ENCODE peak calls at places on chromosomes 7 and 10, in seven cellular contexts. One of them, this sample, is unnamed.

GRCh38 chr10:124341768-124342135 is 77.0 kb downstream of the OAT start:
- DNase-seq in IMR-90: no peak
- DNase-seq in H1: no peak
- DNase-seq in endothelial cell of umbilical vein: no peak
- DNase-seq in A549: no peak
- DNase-seq in body of pancreas: no peak
- DNase-seq in uterus: no peak
- DNase-seq in this sample: no peak

GRCh38 chr7:572668-573495 is 53.2 kb upstream of the PDGFA start:
- DNase-seq in IMR-90: no peak
- DNase-seq in H1: peak
- DNase-seq in endothelial cell of umbilical vein: no peak
- DNase-seq in A549: no peak
- DNase-seq in body of pancreas: no peak
- DNase-seq in uterus: no peak
- DNase-seq in this sample: no peak

GRCh38 chr7:122316467-122317394 is 12.2 kb upstream of the FEZF1 start:
- DNase-seq in IMR-90: no peak
- DNase-seq in H1: peak
- DNase-seq in endothelial cell of umbilical vein: no peak
- DNase-seq in A549: no peak
- DNase-seq in body of pancreas: peak
- DNase-seq in uterus: no peak
- DNase-seq in this sample: peak

GRCh38 chr10:85003083-85003482 is 674.7 kb downstream of the CCSER2 start:
- DNase-seq in IMR-90: no peak
- DNase-seq in H1: no peak
- DNase-seq in endothelial cell of umbilical vein: no peak
- DNase-seq in A549: no peak
- DNase-seq in body of pancreas: no peak
- DNase-seq in uterus: no peak
- DNase-seq in this sample: no peak

GRCh38 chr10:112250555-112250954 is 32.6 kb upstream of the TECTB start:
- DNase-seq in IMR-90: peak
- DNase-seq in H1: no peak
- DNase-seq in endothelial cell of umbilical vein: no peak
- DNase-seq in A549: no peak
- DNase-seq in body of pancreas: no peak
- DNase-seq in uterus: no peak
- DNase-seq in this sample: no peak

GRCh38 chr10:5737352-5737751 is 52.7 kb downstream of the TASOR2 start:
- DNase-seq in IMR-90: no peak
- DNase-seq in H1: peak
- DNase-seq in endothelial cell of umbilical vein: no peak
- DNase-seq in A549: no peak
- DNase-seq in body of pancreas: no peak
- DNase-seq in uterus: no peak
- DNase-seq in this sample: no peak

GRCh38 chr10:93068411-93069244 is 5.1 kb upstream of the CYP26A1 start:
- DNase-seq in IMR-90: peak
- DNase-seq in H1: peak
- DNase-seq in endothelial cell of umbilical vein: peak
- DNase-seq in A549: no peak
- DNase-seq in body of pancreas: no peak
- DNase-seq in uterus: no peak
- DNase-seq in this sample: no peak

GRCh38 chr10:50554995-50555568 is 68.7 kb downstream of the SGMS1 start:
- DNase-seq in IMR-90: peak
- DNase-seq in H1: no peak
- DNase-seq in endothelial cell of umbilical vein: peak
- DNase-seq in A549: no peak
- DNase-seq in body of pancreas: no peak
- DNase-seq in uterus: no peak
- DNase-seq in this sample: no peak

GRCh38 chr7:78082556-78082955 is 284.0 kb downstream of the PHTF2 start:
- DNase-seq in IMR-90: no peak
- DNase-seq in H1: no peak
- DNase-seq in endothelial cell of umbilical vein: no peak
- DNase-seq in A549: no peak
- DNase-seq in body of pancreas: no peak
- DNase-seq in uterus: no peak
- DNase-seq in this sample: no peak

GRCh38 chr10:14240253-14241189 is 90.2 kb downstream of the FRMD4A start:
- DNase-seq in IMR-90: peak
- DNase-seq in H1: peak
- DNase-seq in endothelial cell of umbilical vein: no peak
- DNase-seq in A549: no peak
- DNase-seq in body of pancreas: no peak
- DNase-seq in uterus: no peak
- DNase-seq in this sample: no peak

GRCh38 chr10:125087897-125088215 is 72.5 kb downstream of the CTBP2 start:
- DNase-seq in IMR-90: no peak
- DNase-seq in H1: no peak
- DNase-seq in endothelial cell of umbilical vein: no peak
- DNase-seq in A549: no peak
- DNase-seq in body of pancreas: no peak
- DNase-seq in uterus: no peak
- DNase-seq in this sample: no peak

GRCh38 chr7:30561389-30561788 is 33.3 kb upstream of the GARS1 start:
- DNase-seq in IMR-90: no peak
- DNase-seq in H1: no peak
- DNase-seq in endothelial cell of umbilical vein: peak
- DNase-seq in A549: no peak
- DNase-seq in body of pancreas: no peak
- DNase-seq in uterus: no peak
- DNase-seq in this sample: no peak

GRCh38 chr10:19889279-19889678 is 73.0 kb downstream of the PLXDC2 start:
- DNase-seq in IMR-90: no peak
- DNase-seq in H1: no peak
- DNase-seq in endothelial cell of umbilical vein: no peak
- DNase-seq in A549: no peak
- DNase-seq in body of pancreas: no peak
- DNase-seq in uterus: no peak
- DNase-seq in this sample: no peak

GRCh38 chr10:44883581-44884331 is 27.4 kb upstream of the TMEM72 start:
- DNase-seq in IMR-90: no peak
- DNase-seq in H1: no peak
- DNase-seq in endothelial cell of umbilical vein: no peak
- DNase-seq in A549: no peak
- DNase-seq in body of pancreas: no peak
- DNase-seq in uterus: no peak
- DNase-seq in this sample: no peak

GRCh38 chr10:44879531-44879899 is 31.6 kb upstream of the TMEM72 start:
- DNase-seq in IMR-90: no peak
- DNase-seq in H1: no peak
- DNase-seq in endothelial cell of umbilical vein: no peak
- DNase-seq in A549: no peak
- DNase-seq in body of pancreas: no peak
- DNase-seq in uterus: no peak
- DNase-seq in this sample: no peak

GRCh38 chr10:44881639-44882038 is 29.5 kb upstream of the TMEM72 start:
- DNase-seq in IMR-90: no peak
- DNase-seq in H1: no peak
- DNase-seq in endothelial cell of umbilical vein: no peak
- DNase-seq in A549: no peak
- DNase-seq in body of pancreas: no peak
- DNase-seq in uterus: no peak
- DNase-seq in this sample: no peak

GRCh38 chr10:44880090-44880715 is 30.9 kb upstream of the TMEM72 start:
- DNase-seq in IMR-90: no peak
- DNase-seq in H1: no peak
- DNase-seq in endothelial cell of umbilical vein: no peak
- DNase-seq in A549: no peak
- DNase-seq in body of pancreas: no peak
- DNase-seq in uterus: no peak
- DNase-seq in this sample: no peak

DNA sequence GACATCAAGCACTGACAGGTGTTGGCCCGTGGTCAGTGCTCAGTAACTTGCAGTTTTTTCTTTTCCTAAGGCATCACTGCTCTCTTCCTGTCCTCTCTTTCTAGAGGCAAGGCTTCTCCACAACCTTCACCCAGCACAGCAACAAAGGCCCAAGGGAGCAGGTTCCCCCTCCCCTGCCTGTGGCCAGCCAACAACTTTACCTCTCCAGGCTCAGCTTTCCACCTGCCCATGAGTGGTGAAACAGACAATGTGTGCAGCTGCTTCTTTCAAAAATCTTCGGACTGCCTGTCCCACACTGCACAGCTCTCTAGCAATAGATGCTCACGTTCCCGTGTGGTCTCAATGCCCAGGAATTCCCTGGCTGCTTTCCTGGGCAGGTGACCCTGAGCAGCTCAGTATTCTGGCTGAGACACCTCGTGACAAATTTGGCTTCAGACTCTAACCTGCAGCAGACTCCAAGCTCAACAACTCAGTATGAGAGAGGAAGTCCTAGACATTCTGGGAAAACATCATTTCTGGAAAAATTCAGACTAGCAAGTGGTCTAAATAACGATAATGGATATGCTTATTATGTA is 28.9 kb upstream of the TMEM72 start:
- DNase-seq in IMR-90: no peak
- DNase-seq in H1: no peak
- DNase-seq in endothelial cell of umbilical vein: no peak
- DNase-seq in A549: no peak
- DNase-seq in body of pancreas: peak
- DNase-seq in uterus: no peak
- DNase-seq in this sample: no peak
- H3K4me3 ChIP-seq in IMR-90: no peak
- H3K4me3 ChIP-seq in H1: no peak
- H3K4me3 ChIP-seq in endothelial cell of umbilical vein: no peak
- H3K4me3 ChIP-seq in A549: no peak
- H3K4me3 ChIP-seq in body of pancreas: no peak
- H3K4me3 ChIP-seq in uterus: no peak
- H3K4me3 ChIP-seq in this sample: no peak

DNA sequence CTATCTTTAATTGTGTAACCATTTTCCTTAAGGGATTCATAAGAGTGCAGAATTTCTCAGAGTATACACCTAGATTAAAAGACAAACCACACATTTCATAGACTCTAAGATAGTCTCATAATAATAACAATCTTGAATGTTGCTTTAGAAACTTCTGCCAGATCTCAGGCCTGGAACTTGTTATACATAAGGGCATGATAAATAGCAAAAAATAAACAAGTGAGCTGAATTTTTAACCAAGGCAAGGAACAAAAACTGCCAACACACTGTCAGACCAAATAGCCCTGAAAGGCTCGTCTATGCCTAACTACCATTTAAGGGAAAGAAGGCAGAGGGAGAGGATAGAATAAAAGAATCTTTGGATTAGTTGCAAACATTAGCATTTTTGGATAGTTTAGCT is 65.8 kb upstream of the SEMA3C start:
- DNase-seq in IMR-90: no peak
- DNase-seq in H1: no peak
- DNase-seq in endothelial cell of umbilical vein: no peak
- DNase-seq in A549: no peak
- DNase-seq in body of pancreas: no peak
- DNase-seq in uterus: no peak
- DNase-seq in this sample: no peak
- H3K27ac ChIP-seq in IMR-90: no peak
- H3K27ac ChIP-seq in H1: no peak
- H3K27ac ChIP-seq in endothelial cell of umbilical vein: no peak
- H3K27ac ChIP-seq in A549: no peak
- H3K27ac ChIP-seq in body of pancreas: no peak
- H3K27ac ChIP-seq in uterus: peak
- H3K27ac ChIP-seq in this sample: no peak

DNA sequence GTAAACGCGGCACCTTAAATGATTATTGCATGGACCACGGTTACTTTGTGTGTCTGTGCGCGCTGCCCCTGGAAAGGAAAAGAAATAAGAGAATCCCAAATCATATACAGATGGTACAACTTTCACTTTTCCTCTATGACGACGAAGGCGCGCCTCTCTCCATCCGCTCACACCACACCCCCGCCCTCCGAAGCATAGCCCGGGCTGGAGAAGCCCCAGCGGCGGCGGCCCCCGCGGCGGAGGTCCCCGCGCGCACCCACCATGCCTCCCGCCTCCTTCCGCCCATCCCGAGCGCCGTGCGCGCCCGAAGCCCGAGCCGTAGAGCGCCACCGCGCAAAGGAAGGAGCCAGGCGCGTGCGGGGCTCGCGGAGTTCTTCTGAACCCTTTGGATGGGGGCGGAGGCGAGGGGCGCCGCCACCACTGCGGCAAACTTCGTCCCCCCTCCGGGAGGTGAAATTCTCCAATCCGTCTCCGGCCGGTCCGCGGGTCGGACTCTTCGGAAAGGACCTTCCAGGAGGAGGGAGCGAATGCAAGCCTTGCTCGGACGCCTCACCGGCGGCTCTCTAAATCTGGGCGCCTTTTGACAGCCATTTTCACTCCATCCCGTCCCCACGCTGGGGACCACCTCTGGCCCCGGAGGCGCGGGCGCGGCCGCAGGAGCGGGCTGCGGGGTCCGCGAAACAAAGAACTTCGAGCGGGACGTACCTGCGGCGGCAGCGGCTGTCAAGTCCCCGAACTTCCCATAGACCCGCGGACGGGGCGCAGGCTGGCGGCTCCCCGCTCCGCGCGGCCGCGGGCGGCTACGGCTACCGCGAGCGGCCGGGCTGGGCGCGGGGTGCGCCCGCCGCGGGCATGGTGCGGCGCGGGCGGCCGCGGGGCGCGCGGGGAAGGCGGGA is 495 bp downstream of the GLI3 start:
- DNase-seq in IMR-90: peak
- DNase-seq in H1: peak
- DNase-seq in endothelial cell of umbilical vein: peak
- DNase-seq in A549: peak
- DNase-seq in body of pancreas: peak
- DNase-seq in uterus: peak
- DNase-seq in this sample: peak
- TF ChIP-seq POLR2A in IMR-90: no peak
- TF ChIP-seq POLR2A in H1: no peak
- TF ChIP-seq POLR2A in endothelial cell of umbilical vein: no peak
- TF ChIP-seq POLR2A in A549: no peak
- TF ChIP-seq POLR2A in body of pancreas: peak
- TF ChIP-seq POLR2A in uterus: peak
- TF ChIP-seq POLR2A in this sample: no peak

GRCh38 chr10:126458453-126458852 is 70.2 kb upstream of the ADAM12 start:
- DNase-seq in IMR-90: peak
- DNase-seq in H1: peak
- DNase-seq in endothelial cell of umbilical vein: no peak
- DNase-seq in A549: no peak
- DNase-seq in body of pancreas: no peak
- DNase-seq in uterus: no peak
- DNase-seq in this sample: no peak
- H3K4me3 ChIP-seq in IMR-90: no peak
- H3K4me3 ChIP-seq in H1: no peak
- H3K4me3 ChIP-seq in endothelial cell of umbilical vein: no peak
- H3K4me3 ChIP-seq in A549: no peak
- H3K4me3 ChIP-seq in body of pancreas: no peak
- H3K4me3 ChIP-seq in uterus: no peak
- H3K4me3 ChIP-seq in this sample: no peak

DNA sequence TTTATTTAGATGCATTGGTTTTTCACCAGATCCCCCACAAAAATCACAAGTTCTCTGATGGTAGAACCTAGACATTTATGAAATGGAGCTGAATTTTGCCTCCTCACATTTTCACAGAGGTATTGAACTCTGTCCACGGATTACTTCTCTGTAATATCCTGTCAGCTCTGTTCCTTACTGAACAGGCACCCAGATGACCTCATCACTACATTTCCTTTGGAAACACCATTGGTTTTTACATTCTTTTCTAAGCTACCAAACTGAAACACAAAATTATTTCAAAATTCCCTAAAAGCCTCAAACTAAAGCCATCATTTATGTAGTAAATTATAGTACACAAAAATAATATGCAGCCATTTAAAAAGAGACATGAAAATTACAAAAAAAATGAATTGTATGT is 98.3 kb upstream of the KCNIP2 start:
- DNase-seq in IMR-90: peak
- DNase-seq in H1: no peak
- DNase-seq in endothelial cell of umbilical vein: peak
- DNase-seq in A549: no peak
- DNase-seq in body of pancreas: no peak
- DNase-seq in uterus: no peak
- DNase-seq in this sample: no peak
- H3K27ac ChIP-seq in IMR-90: no peak
- H3K27ac ChIP-seq in H1: no peak
- H3K27ac ChIP-seq in endothelial cell of umbilical vein: peak
- H3K27ac ChIP-seq in A549: no peak
- H3K27ac ChIP-seq in body of pancreas: no peak
- H3K27ac ChIP-seq in uterus: no peak
- H3K27ac ChIP-seq in this sample: no peak